ENCODE peak calls at places on chromosome 18, in seven cellular contexts. One of them, this sample, is unnamed.

GRCh38 chr18:23609390-23610008 is 23.2 kb upstream of the NPC1 start:
- DNase-seq in right lobe of liver: no peak
- DNase-seq in aorta: no peak
- DNase-seq in CD8-positive, alpha-beta memory T cell: no peak
- DNase-seq in neural progenitor cell: no peak
- DNase-seq in right cardiac atrium: no peak
- DNase-seq in mucosa of descending colon: no peak
- DNase-seq in this sample: no peak

GRCh38 chr18:23512641-23513040 is 9.3 kb downstream of the RMC1 start:
- DNase-seq in right lobe of liver: no peak
- DNase-seq in aorta: no peak
- DNase-seq in CD8-positive, alpha-beta memory T cell: no peak
- DNase-seq in neural progenitor cell: no peak
- DNase-seq in right cardiac atrium: no peak
- DNase-seq in mucosa of descending colon: no peak
- DNase-seq in this sample: no peak

GRCh38 chr18:77095356-77096030 is 37.1 kb downstream of the MBP start:
- DNase-seq in right lobe of liver: no peak
- DNase-seq in aorta: no peak
- DNase-seq in CD8-positive, alpha-beta memory T cell: no peak
- DNase-seq in neural progenitor cell: no peak
- DNase-seq in right cardiac atrium: no peak
- DNase-seq in mucosa of descending colon: no peak
- DNase-seq in this sample: peak; percentile 66

GRCh38 chr18:2906522-2907458 is 60.0 kb downstream of the EMILIN2 start:
- DNase-seq in right lobe of liver: peak; percentile 46
- DNase-seq in aorta: peak; percentile 81
- DNase-seq in CD8-positive, alpha-beta memory T cell: peak; percentile 70
- DNase-seq in neural progenitor cell: peak; percentile 69
- DNase-seq in right cardiac atrium: peak; percentile 72
- DNase-seq in mucosa of descending colon: peak; percentile 64
- DNase-seq in this sample: peak; percentile 38

GRCh38 chr18:80109676-80110078 is 615 bp downstream of the ADNP2 start:
- DNase-seq in right lobe of liver: peak; percentile 43
- DNase-seq in aorta: peak; percentile 82
- DNase-seq in CD8-positive, alpha-beta memory T cell: peak; percentile 65
- DNase-seq in neural progenitor cell: peak; percentile 75
- DNase-seq in right cardiac atrium: peak; percentile 76
- DNase-seq in mucosa of descending colon: peak; percentile 51
- DNase-seq in this sample: peak; percentile 46

GRCh38 chr18:77479047-77479446 is 229.4 kb downstream of the GALR1 start:
- DNase-seq in right lobe of liver: no peak
- DNase-seq in aorta: no peak
- DNase-seq in CD8-positive, alpha-beta memory T cell: no peak
- DNase-seq in neural progenitor cell: no peak
- DNase-seq in right cardiac atrium: no peak
- DNase-seq in mucosa of descending colon: no peak
- DNase-seq in this sample: no peak

GRCh38 chr18:9048808-9049494 is 53.5 kb upstream of the NDUFV2 start:
- DNase-seq in right lobe of liver: no peak
- DNase-seq in aorta: no peak
- DNase-seq in CD8-positive, alpha-beta memory T cell: no peak
- DNase-seq in neural progenitor cell: no peak
- DNase-seq in right cardiac atrium: no peak
- DNase-seq in mucosa of descending colon: no peak
- DNase-seq in this sample: no peak

GRCh38 chr18:11163668-11164067 is 14.3 kb upstream of the PIEZO2 start:
- DNase-seq in right lobe of liver: peak; percentile 48
- DNase-seq in aorta: no peak
- DNase-seq in CD8-positive, alpha-beta memory T cell: no peak
- DNase-seq in neural progenitor cell: peak; percentile 67
- DNase-seq in right cardiac atrium: peak; percentile 71
- DNase-seq in mucosa of descending colon: peak; percentile 29
- DNase-seq in this sample: peak; percentile 82

GRCh38 chr18:50832754-50833153 is 12.9 kb upstream of the MRO start:
- DNase-seq in right lobe of liver: no peak
- DNase-seq in aorta: no peak
- DNase-seq in CD8-positive, alpha-beta memory T cell: no peak
- DNase-seq in neural progenitor cell: no peak
- DNase-seq in right cardiac atrium: no peak
- DNase-seq in mucosa of descending colon: no peak
- DNase-seq in this sample: no peak

GRCh38 chr18:48106976-48107781 is 176.7 kb upstream of the SMAD2 start:
- DNase-seq in right lobe of liver: no peak
- DNase-seq in aorta: no peak
- DNase-seq in CD8-positive, alpha-beta memory T cell: no peak
- DNase-seq in neural progenitor cell: no peak
- DNase-seq in right cardiac atrium: no peak
- DNase-seq in mucosa of descending colon: peak; percentile 67
- DNase-seq in this sample: no peak

GRCh38 chr18:36692331-36692730 is 136.5 kb downstream of the TPGS2 start:
- DNase-seq in right lobe of liver: no peak
- DNase-seq in aorta: no peak
- DNase-seq in CD8-positive, alpha-beta memory T cell: no peak
- DNase-seq in neural progenitor cell: no peak
- DNase-seq in right cardiac atrium: no peak
- DNase-seq in mucosa of descending colon: no peak
- DNase-seq in this sample: no peak

GRCh38 chr18:69787825-69788547 is 159.7 kb downstream of the CD226 start:
- DNase-seq in right lobe of liver: no peak
- DNase-seq in aorta: no peak
- DNase-seq in CD8-positive, alpha-beta memory T cell: no peak
- DNase-seq in neural progenitor cell: no peak
- DNase-seq in right cardiac atrium: no peak
- DNase-seq in mucosa of descending colon: no peak
- DNase-seq in this sample: no peak

DNA sequence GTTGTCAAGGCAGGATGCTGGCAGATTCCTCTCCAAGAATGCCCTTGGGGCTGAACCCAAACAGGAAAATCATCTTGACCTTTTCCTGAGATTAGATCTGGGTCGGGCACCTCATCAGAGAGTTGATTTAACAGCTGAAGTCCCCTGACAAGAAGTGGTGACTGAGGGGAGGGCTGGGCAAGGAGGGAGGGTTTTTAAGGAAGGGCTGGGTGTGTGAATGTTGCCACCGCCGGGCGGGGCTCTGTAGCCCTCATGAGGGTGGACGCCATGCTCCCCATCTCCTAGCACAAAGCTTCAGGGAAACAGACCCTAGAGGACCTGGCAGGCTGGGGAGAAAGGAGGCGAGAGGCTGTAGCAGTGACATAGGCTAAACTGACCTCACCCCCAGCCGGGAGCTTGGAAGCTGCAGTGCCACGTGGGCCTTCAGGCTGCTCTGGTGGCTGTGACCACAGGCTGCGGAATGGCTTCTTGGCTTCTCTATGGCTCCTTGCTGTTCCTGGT is 60.0 kb downstream of the LIPG start:
- DNase-seq in right lobe of liver: no peak
- DNase-seq in aorta: no peak
- DNase-seq in CD8-positive, alpha-beta memory T cell: no peak
- DNase-seq in neural progenitor cell: no peak
- DNase-seq in right cardiac atrium: no peak
- DNase-seq in mucosa of descending colon: no peak
- DNase-seq in this sample: no peak
- H3K4me1 ChIP-seq in right lobe of liver: no peaks in the 10 kb centered on the region
- H3K4me1 ChIP-seq in aorta: no peaks in the 10 kb centered on the region
- H3K4me1 ChIP-seq in CD8-positive, alpha-beta memory T cell: no peaks in the 10 kb centered on the region
- H3K4me1 ChIP-seq in neural progenitor cell: peaks cover 18% of the 10 kb centered on the region
- H3K4me1 ChIP-seq in right cardiac atrium: peaks cover 2% of the 10 kb centered on the region
- H3K4me1 ChIP-seq in mucosa of descending colon: peaks cover 6% of the 10 kb centered on the region
- H3K4me1 ChIP-seq in this sample: no peaks in the 10 kb centered on the region

DNA sequence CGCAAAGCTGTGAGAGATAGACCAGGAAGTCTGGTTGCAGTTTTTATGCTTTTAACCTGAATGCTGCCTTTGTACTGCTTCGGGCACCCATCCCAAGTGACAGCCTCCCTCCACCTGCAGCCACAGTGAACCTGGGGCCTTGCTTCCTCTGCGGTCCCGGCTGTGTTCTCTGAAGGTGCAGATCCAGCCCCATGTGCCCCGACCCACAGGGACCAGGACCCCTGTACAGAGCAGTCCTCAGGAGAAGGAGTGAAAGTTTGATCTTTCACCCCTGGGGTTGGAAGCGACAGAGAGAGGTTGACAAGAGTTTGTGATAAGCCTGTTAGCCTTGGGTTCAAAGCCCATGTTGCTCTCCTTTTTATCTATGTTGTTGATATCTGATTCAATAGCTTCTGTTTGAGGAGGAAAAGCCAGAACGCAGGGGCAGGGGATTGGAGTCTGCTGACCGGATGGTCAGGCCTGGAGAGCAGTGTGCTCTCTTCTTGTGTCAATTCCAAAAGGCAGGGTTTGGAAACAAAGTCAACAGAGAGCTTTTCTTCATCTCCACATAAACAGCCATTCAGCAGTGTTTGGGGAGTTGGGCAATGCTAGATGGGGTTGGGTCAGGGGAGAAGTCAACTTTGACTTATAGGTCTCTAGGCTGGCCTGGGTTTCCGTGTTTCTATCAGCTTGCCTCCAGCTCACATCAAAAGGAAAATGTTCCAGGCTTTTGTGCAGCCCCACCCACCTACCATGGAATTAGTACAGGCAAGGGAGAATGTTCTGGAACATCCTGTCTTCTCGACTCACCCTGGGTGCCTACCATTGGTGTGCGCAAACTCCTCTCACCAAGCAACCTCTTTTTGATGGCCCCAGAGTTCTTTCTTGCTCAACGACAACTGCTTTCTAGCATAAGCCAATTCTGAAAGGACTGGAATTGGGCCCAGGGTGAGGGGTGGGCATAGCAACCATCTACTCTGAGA is 214.9 kb downstream of the ALPK2 start:
- DNase-seq in right lobe of liver: peak; percentile 67
- DNase-seq in aorta: no peak
- DNase-seq in CD8-positive, alpha-beta memory T cell: no peak
- DNase-seq in neural progenitor cell: no peak
- DNase-seq in right cardiac atrium: no peak
- DNase-seq in mucosa of descending colon: no peak
- DNase-seq in this sample: no peak
- H3K4me1 ChIP-seq in right lobe of liver: no peaks in the 10 kb centered on the region
- H3K4me1 ChIP-seq in aorta: no peaks in the 10 kb centered on the region
- H3K4me1 ChIP-seq in CD8-positive, alpha-beta memory T cell: no peaks in the 10 kb centered on the region
- H3K4me1 ChIP-seq in neural progenitor cell: peaks cover 10% of the 10 kb centered on the region
- H3K4me1 ChIP-seq in right cardiac atrium: no peaks in the 10 kb centered on the region
- H3K4me1 ChIP-seq in mucosa of descending colon: no peaks in the 10 kb centered on the region
- H3K4me1 ChIP-seq in this sample: no peaks in the 10 kb centered on the region

GRCh38 chr18:55487997-55488396 is 100.0 kb downstream of the TCF4 start:
- DNase-seq in right lobe of liver: no peak
- DNase-seq in aorta: no peak
- DNase-seq in CD8-positive, alpha-beta memory T cell: no peak
- DNase-seq in neural progenitor cell: no peak
- DNase-seq in right cardiac atrium: no peak
- DNase-seq in mucosa of descending colon: no peak
- DNase-seq in this sample: no peak

GRCh38 chr18:55486936-55487335 is 101.1 kb downstream of the TCF4 start:
- DNase-seq in right lobe of liver: no peak
- DNase-seq in aorta: no peak
- DNase-seq in CD8-positive, alpha-beta memory T cell: no peak
- DNase-seq in neural progenitor cell: no peak
- DNase-seq in right cardiac atrium: no peak
- DNase-seq in mucosa of descending colon: no peak
- DNase-seq in this sample: no peak

GRCh38 chr18:55489034-55489741 is 98.8 kb downstream of the TCF4 start:
- DNase-seq in right lobe of liver: no peak
- DNase-seq in aorta: no peak
- DNase-seq in CD8-positive, alpha-beta memory T cell: no peak
- DNase-seq in neural progenitor cell: no peak
- DNase-seq in right cardiac atrium: no peak
- DNase-seq in mucosa of descending colon: no peak
- DNase-seq in this sample: no peak

GRCh38 chr18:55489742-55490055 is 98.3 kb downstream of the TCF4 start:
- DNase-seq in right lobe of liver: no peak
- DNase-seq in aorta: no peak
- DNase-seq in CD8-positive, alpha-beta memory T cell: no peak
- DNase-seq in neural progenitor cell: no peak
- DNase-seq in right cardiac atrium: no peak
- DNase-seq in mucosa of descending colon: no peak
- DNase-seq in this sample: no peak

DNA sequence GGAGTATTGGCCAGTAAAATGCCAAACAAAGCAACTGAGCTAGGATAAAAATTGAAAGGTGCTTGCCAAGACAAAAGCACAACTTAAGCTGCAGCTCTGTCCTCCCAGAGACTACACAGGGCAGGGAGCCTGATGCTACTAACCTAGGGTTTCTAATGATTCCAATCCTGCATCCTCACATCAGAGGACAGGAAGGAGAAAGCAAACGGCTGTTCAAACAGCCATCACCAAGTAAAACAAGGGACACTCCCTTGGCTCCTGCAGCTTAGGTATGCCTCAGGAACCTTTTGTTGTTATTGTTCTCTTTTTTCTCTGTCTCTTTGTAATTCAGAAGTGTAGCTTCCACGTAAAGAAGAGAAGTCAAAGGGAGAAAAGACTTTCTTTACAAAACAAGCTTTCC is 99.5 kb downstream of the TCF4 start:
- DNase-seq in right lobe of liver: no peak
- DNase-seq in aorta: no peak
- DNase-seq in CD8-positive, alpha-beta memory T cell: no peak
- DNase-seq in neural progenitor cell: peak; percentile 62
- DNase-seq in right cardiac atrium: no peak
- DNase-seq in mucosa of descending colon: no peak
- DNase-seq in this sample: no peak
- H3K4me1 ChIP-seq in right lobe of liver: no peaks in the 10 kb centered on the region
- H3K4me1 ChIP-seq in aorta: no peaks in the 10 kb centered on the region
- H3K4me1 ChIP-seq in CD8-positive, alpha-beta memory T cell: no peaks in the 10 kb centered on the region
- H3K4me1 ChIP-seq in neural progenitor cell: peaks cover 40% of the 10 kb centered on the region
- H3K4me1 ChIP-seq in right cardiac atrium: peaks cover 3% of the 10 kb centered on the region
- H3K4me1 ChIP-seq in mucosa of descending colon: no peaks in the 10 kb centered on the region
- H3K4me1 ChIP-seq in this sample: no peaks in the 10 kb centered on the region

GRCh38 chr18:58863539-58864145 is 1.0 kb upstream of the ZNF532 start:
- DNase-seq in right lobe of liver: peak; percentile 69
- DNase-seq in aorta: peak; percentile 86
- DNase-seq in CD8-positive, alpha-beta memory T cell: peak; percentile 55
- DNase-seq in neural progenitor cell: peak; percentile 87
- DNase-seq in right cardiac atrium: peak; percentile 86
- DNase-seq in mucosa of descending colon: peak; percentile 75
- DNase-seq in this sample: peak; percentile 58

GRCh38 chr18:58867281-58867961 is 2.7 kb downstream of the ZNF532 start:
- DNase-seq in right lobe of liver: no peak
- DNase-seq in aorta: no peak
- DNase-seq in CD8-positive, alpha-beta memory T cell: no peak
- DNase-seq in neural progenitor cell: peak; percentile 39
- DNase-seq in right cardiac atrium: no peak
- DNase-seq in mucosa of descending colon: no peak
- DNase-seq in this sample: no peak

GRCh38 chr18:58866261-58867232 is 1.9 kb downstream of the ZNF532 start:
- DNase-seq in right lobe of liver: no peak
- DNase-seq in aorta: no peak
- DNase-seq in CD8-positive, alpha-beta memory T cell: no peak
- DNase-seq in neural progenitor cell: no peak
- DNase-seq in right cardiac atrium: no peak
- DNase-seq in mucosa of descending colon: no peak
- DNase-seq in this sample: no peak

GRCh38 chr18:58865009-58865345 is 300 bp downstream of the ZNF532 start:
- DNase-seq in right lobe of liver: no peak
- DNase-seq in aorta: no peak
- DNase-seq in CD8-positive, alpha-beta memory T cell: no peak
- DNase-seq in neural progenitor cell: no peak
- DNase-seq in right cardiac atrium: no peak
- DNase-seq in mucosa of descending colon: no peak
- DNase-seq in this sample: no peak

DNA sequence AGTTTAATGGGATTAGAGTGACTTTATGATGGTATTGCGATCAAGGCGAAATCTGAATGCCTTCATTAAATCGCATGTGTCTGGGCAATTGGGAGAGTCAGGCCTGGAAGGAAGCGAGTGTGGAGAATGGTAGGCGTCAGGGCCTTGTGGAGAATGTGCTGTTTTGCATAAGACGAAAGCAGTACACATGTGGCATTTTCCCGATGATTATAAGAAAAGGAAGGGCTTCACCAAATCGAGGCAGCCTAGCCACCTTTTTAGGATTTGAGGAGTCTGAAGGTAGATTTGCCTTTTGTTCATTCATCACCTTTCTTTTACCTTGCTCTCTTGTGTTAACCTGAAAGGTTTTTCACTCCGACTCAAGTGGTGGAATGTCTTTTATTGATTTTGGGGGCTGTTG is 1.0 kb downstream of the ZNF532 start:
- DNase-seq in right lobe of liver: no peak
- DNase-seq in aorta: no peak
- DNase-seq in CD8-positive, alpha-beta memory T cell: no peak
- DNase-seq in neural progenitor cell: no peak
- DNase-seq in right cardiac atrium: no peak
- DNase-seq in mucosa of descending colon: no peak
- DNase-seq in this sample: no peak
- H3K4me1 ChIP-seq in right lobe of liver: no peaks in the 10 kb centered on the region
- H3K4me1 ChIP-seq in aorta: peaks cover 2% of the 10 kb centered on the region
- H3K4me1 ChIP-seq in CD8-positive, alpha-beta memory T cell: no peaks in the 10 kb centered on the region
- H3K4me1 ChIP-seq in neural progenitor cell: peaks cover 60% of the 10 kb centered on the region
- H3K4me1 ChIP-seq in right cardiac atrium: peaks cover 21% of the 10 kb centered on the region
- H3K4me1 ChIP-seq in mucosa of descending colon: peaks cover 5% of the 10 kb centered on the region
- H3K4me1 ChIP-seq in this sample: peaks cover 7% of the 10 kb centered on the region